ENCODE peak calls at places on chromosomes 5 and 9, in five cellular contexts. One of them, this sample, is unnamed.

GRCh38 chr5:131563434-131564228 is 71.4 kb downstream of the RAPGEF6 start:
- DNase-seq in stomach: no peak
- DNase-seq in aorta: no peak
- DNase-seq in mesenchymal stem cell: no peak
- DNase-seq in adrenal gland: no peak
- DNase-seq in this sample: no peak

GRCh38 chr5:80863708-80864107 is 96.5 kb upstream of the RASGRF2 start:
- DNase-seq in stomach: no peak
- DNase-seq in aorta: no peak
- DNase-seq in mesenchymal stem cell: no peak
- DNase-seq in adrenal gland: no peak
- DNase-seq in this sample: no peak

GRCh38 chr9:34451135-34451534 is 7.2 kb downstream of the FAM219A start:
- DNase-seq in stomach: no peak
- DNase-seq in aorta: no peak
- DNase-seq in mesenchymal stem cell: no peak
- DNase-seq in adrenal gland: peak; percentile 43
- DNase-seq in this sample: no peak

GRCh38 chr9:15086096-15087030 is 176.1 kb upstream of the FREM1 start:
- DNase-seq in stomach: no peak
- DNase-seq in aorta: no peak
- DNase-seq in mesenchymal stem cell: no peak
- DNase-seq in adrenal gland: no peak
- DNase-seq in this sample: no peak

GRCh38 chr5:74543162-74543995 is 97.1 kb downstream of the ENC1 start:
- DNase-seq in stomach: no peak
- DNase-seq in aorta: peak; percentile 52
- DNase-seq in mesenchymal stem cell: peak; percentile 88
- DNase-seq in adrenal gland: no peak
- DNase-seq in this sample: no peak

GRCh38 chr9:95276395-95276954 is 41.0 kb downstream of the FANCC start:
- DNase-seq in stomach: no peak
- DNase-seq in aorta: no peak
- DNase-seq in mesenchymal stem cell: no peak
- DNase-seq in adrenal gland: no peak
- DNase-seq in this sample: no peak

GRCh38 chr5:95697781-95698681 is 15.2 kb upstream of the SPATA9 start:
- DNase-seq in stomach: no peak
- DNase-seq in aorta: no peak
- DNase-seq in mesenchymal stem cell: peak; percentile 33
- DNase-seq in adrenal gland: no peak
- DNase-seq in this sample: no peak

GRCh38 chr9:18606831-18607230 is 132.9 kb downstream of the ADAMTSL1 start:
- DNase-seq in stomach: no peak
- DNase-seq in aorta: no peak
- DNase-seq in mesenchymal stem cell: peak; percentile 5
- DNase-seq in adrenal gland: no peak
- DNase-seq in this sample: no peak

GRCh38 chr5:90233496-90233895 is 176.1 kb downstream of the CETN3 start:
- DNase-seq in stomach: no peak
- DNase-seq in aorta: no peak
- DNase-seq in mesenchymal stem cell: no peak
- DNase-seq in adrenal gland: no peak
- DNase-seq in this sample: no peak

GRCh38 chr9:70133253-70134208 is 89.9 kb downstream of the MAMDC2 start:
- DNase-seq in stomach: no peak
- DNase-seq in aorta: no peak
- DNase-seq in mesenchymal stem cell: no peak
- DNase-seq in adrenal gland: no peak
- DNase-seq in this sample: no peak

GRCh38 chr5:95817430-95817829 is 5.1 kb downstream of the GLRX start:
- DNase-seq in stomach: no peak
- DNase-seq in aorta: no peak
- DNase-seq in mesenchymal stem cell: peak; percentile 68
- DNase-seq in adrenal gland: peak; percentile 69
- DNase-seq in this sample: peak; percentile 59

GRCh38 chr5:156824800-156825199 is 25.3 kb upstream of the PPP1R2B start:
- DNase-seq in stomach: no peak
- DNase-seq in aorta: no peak
- DNase-seq in mesenchymal stem cell: peak; percentile 45
- DNase-seq in adrenal gland: no peak
- DNase-seq in this sample: no peak

GRCh38 chr5:6158974-6159863 is 219.1 kb downstream of the MED10 start:
- DNase-seq in stomach: no peak
- DNase-seq in aorta: no peak
- DNase-seq in mesenchymal stem cell: no peak
- DNase-seq in adrenal gland: peak; percentile 77
- DNase-seq in this sample: no peak

DNA sequence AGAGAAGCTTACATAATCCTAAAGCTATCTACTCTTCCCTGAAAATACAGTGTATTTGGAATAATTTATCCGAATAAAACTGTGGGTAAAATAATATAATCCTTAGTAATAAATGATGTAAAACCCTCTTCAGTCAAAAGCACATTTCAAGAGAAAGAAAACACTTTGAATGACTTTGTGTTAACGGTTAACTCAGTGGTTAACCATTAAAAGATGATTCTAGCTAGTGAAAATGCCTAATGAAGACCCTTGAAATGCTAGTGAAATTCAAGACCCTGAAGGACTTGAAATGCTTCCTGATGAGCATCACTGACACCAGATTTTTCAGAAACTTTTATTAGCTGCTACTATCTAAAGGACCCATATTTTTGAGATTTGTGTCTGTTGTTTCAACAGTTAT is 70.7 kb downstream of the COX7C start:
- DNase-seq in stomach: no peak
- DNase-seq in aorta: no peak
- DNase-seq in mesenchymal stem cell: no peak
- DNase-seq in adrenal gland: no peak
- DNase-seq in this sample: no peak
- H3K4me1 ChIP-seq in stomach: no peaks in the 10 kb centered on the region
- H3K4me1 ChIP-seq in aorta: no peaks in the 10 kb centered on the region
- H3K4me1 ChIP-seq in mesenchymal stem cell: no peaks in the 10 kb centered on the region
- H3K4me1 ChIP-seq in adrenal gland: no peaks in the 10 kb centered on the region
- H3K4me1 ChIP-seq in this sample: no peaks in the 10 kb centered on the region

DNA sequence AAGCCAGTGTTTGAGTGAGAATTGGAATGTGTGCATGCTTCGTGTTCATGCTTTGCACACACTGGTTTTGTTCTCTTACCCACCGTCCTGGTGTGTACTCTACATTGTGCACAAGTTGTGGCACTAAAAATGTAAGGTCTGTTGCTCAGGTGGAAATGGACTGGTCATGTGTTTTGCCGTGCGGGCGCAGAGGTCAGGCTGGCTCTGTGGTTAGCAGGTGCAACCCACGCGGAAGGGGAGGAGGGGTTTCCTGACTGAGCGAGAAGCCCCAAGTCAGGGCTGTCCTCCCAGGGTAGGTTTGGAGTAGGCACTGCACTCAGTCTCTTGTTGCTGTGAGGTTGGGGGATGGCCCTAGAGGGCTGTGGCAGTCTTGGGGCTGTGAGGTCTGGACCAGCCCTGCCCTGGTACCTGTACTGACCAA is 86.6 kb downstream of the EHMT1 start:
- DNase-seq in stomach: no peak
- DNase-seq in aorta: no peak
- DNase-seq in mesenchymal stem cell: no peak
- DNase-seq in adrenal gland: no peak
- DNase-seq in this sample: peak; percentile 11
- H3K4me3 ChIP-seq in stomach: no peak overlapping the region
- H3K4me3 ChIP-seq in aorta: no peak overlapping the region
- H3K4me3 ChIP-seq in mesenchymal stem cell: no peak overlapping the region
- H3K4me3 ChIP-seq in adrenal gland: no peak overlapping the region
- H3K4me3 ChIP-seq in this sample: peak overlapping the region; percentile 23

GRCh38 chr5:143153332-143154119 is 250.0 kb downstream of the NR3C1 start:
- DNase-seq in stomach: peak; percentile 55
- DNase-seq in aorta: peak; percentile 87
- DNase-seq in mesenchymal stem cell: peak; percentile 83
- DNase-seq in adrenal gland: peak; percentile 74
- DNase-seq in this sample: no peak
- H3K4me1 ChIP-seq in stomach: peaks cover 22% of the 10 kb centered on the region
- H3K4me1 ChIP-seq in aorta: peaks cover 24% of the 10 kb centered on the region
- H3K4me1 ChIP-seq in mesenchymal stem cell: peaks cover 12% of the 10 kb centered on the region
- H3K4me1 ChIP-seq in adrenal gland: peaks cover 26% of the 10 kb centered on the region
- H3K4me1 ChIP-seq in this sample: no peaks in the 10 kb centered on the region

DNA sequence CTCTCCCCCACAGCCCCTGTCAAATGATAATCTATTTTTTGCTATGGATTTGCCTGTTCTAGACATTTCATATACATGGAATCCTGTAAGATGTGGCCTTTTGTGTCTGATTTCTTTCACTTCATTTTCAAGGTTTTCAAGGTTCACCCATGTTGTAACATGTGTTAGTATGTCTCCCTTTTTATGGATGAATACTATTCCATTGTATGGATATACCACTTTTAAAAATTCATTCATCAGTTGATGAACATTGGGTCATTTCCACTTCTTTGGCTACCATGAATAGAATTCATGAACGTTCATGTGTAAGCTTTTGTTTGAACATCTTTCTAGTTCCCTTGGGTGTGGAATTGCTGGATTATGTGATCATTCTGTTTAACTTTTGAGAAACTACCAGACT is 94.7 kb upstream of the ZNF366 start:
- DNase-seq in stomach: no peak
- DNase-seq in aorta: no peak
- DNase-seq in mesenchymal stem cell: no peak
- DNase-seq in adrenal gland: no peak
- DNase-seq in this sample: no peak
- H3K4me3 ChIP-seq in stomach: no peak overlapping the region
- H3K4me3 ChIP-seq in aorta: no peak overlapping the region
- H3K4me3 ChIP-seq in mesenchymal stem cell: no peak overlapping the region
- H3K4me3 ChIP-seq in adrenal gland: no peak overlapping the region
- H3K4me3 ChIP-seq in this sample: no peak overlapping the region

This sample was measured in CD8-positive, alpha-beta memory T cell.